ENCODE peak calls at places on chromosomes 11 and 22, in four cellular contexts. F is NCI-H1092, C is bronchial epithelial cell, Y is HCT116. U is an unnamed sample.

GRCh38 chr22:38474003-38474607 is 6.2 kb downstream of the KDELR3 start:
- DNase-seq in C (no peak), Y (no peak), F (no peak), U (no peak)

GRCh38 chr11:70153133-70153727 is 49.9 kb upstream of the FADD start:
- DNase-seq in F (no peak), C (no peak), Y (no peak), U (no peak)

GRCh38 chr11:123194308-123195181 is 503 bp downstream of the CLMP start:
- DNase-seq in C (peak), Y (no peak), F (peak), U (no peak)

GRCh38 chr22:23404689-23405365 is 175.3 kb downstream of the IGLL1 start:
- DNase-seq in Y (no peak), C (no peak), F (no peak), U (peak)

GRCh38 chr11:47254381-47254780 is 3.4 kb upstream of the NR1H3 start:
- DNase-seq in C (no peak), F (no peak), Y (no peak), U (no peak)

GRCh38 chr22:43147821-43148220 is 3.5 kb upstream of the TSPO start:
- DNase-seq in Y (no peak), F (no peak), C (no peak), U (no peak)

GRCh38 chr11:130145975-130146776 is 13.4 kb upstream of the ST14 start:
- DNase-seq in C (peak), F (no peak), Y (peak), U (peak)

GRCh38 chr11:6991227-6991626 is 28.9 kb downstream of the ZNF214 start:
- DNase-seq in F (no peak), C (no peak), Y (no peak), U (no peak)

GRCh38 chr22:42747701-42748513 is 27.2 kb upstream of the A4GALT start:
- DNase-seq in F (no peak), C (peak), Y (no peak), U (no peak)

GRCh38 chr11:77190331-77191075 is 62.5 kb downstream of the MYO7A start:
- DNase-seq in Y (no peak), C (no peak), F (no peak), U (no peak)

GRCh38 chr11:115168686-115169085 is 335.5 kb downstream of the CADM1 start:
- DNase-seq in F (no peak), C (no peak), Y (no peak), U (no peak)

GRCh38 chr11:111798279-111798678 is 32.1 kb upstream of the PPP2R1B start:
- DNase-seq in Y (no peak), C (no peak), F (no peak), U (no peak)

GRCh38 chr11:95295382-95295781 is 64.4 kb upstream of the SESN3 start:
- DNase-seq in F (no peak), Y (no peak), C (no peak), U (no peak)

GRCh38 chr11:127042445-127042844 is 41.9 kb upstream of the KIRREL3 start:
- DNase-seq in F (no peak), Y (no peak), C (no peak), U (peak)

GRCh38 chr11:42770444-42771065 is 541.2 kb upstream of the API5 start:
- DNase-seq in C (peak), Y (no peak), F (peak), U (peak)

GRCh38 chr11:70078796-70079616 is 889 bp downstream of the ANO1 start:
- DNase-seq in Y (no peak), C (no peak), F (no peak), U (no peak)

GRCh38 chr11:68019486-68019885 is 9.4 kb downstream of the ALDH3B1 start:
- DNase-seq in F (no peak), Y (no peak), C (no peak), U (no peak)

GRCh38 chr11:62832346-62833234 is at the start of gene TEX54:
- DNase-seq in F (no peak), C (peak), Y (no peak), U (peak)

GRCh38 chr11:69906453-69906907 is 87.3 kb upstream of the FGF3 start:
- DNase-seq in C (peak), Y (no peak), F (no peak), U (no peak)

GRCh38 chr11:96472085-96472484 is 82.3 kb downstream of the JRKL start:
- DNase-seq in Y (no peak), C (no peak), F (no peak), U (no peak)

GRCh38 chr11:95147364-95147905 is 57.8 kb downstream of the ENDOD1 start:
- DNase-seq in C (peak), Y (peak), F (no peak), U (peak)

GRCh38 chr11:133240908-133241307 is 291.4 kb downstream of the OPCML start:
- DNase-seq in Y (no peak), F (no peak), C (no peak), U (no peak)